ENCODE peak calls at places on chromosome X, in nine cellular contexts. N, C, F, T, E, S, I, O and W are unnamed samples.

GRCh38 chrX:19649227-19650009 is 134.1 kb upstream of the MAP3K15 start:
- DNase-seq in N (no peak), O (no peak), I (no peak), F (no peak), E (no peak), T (no peak), S (peak; percentile 50), C (no peak), W (no peak)

GRCh38 chrX:140918398-140919043 is 83.9 kb upstream of the SPANXB1 start:
- DNase-seq in E (peak; percentile 20), F (no peak), N (no peak), I (no peak), C (peak; percentile 80), O (peak; percentile 3), S (peak; percentile 54), T (no peak), W (peak; percentile 83)

GRCh38 chrX:103879339-103879738 is 47.3 kb upstream of the RAB9B start:
- DNase-seq in C (peak; percentile 17), F (no peak), N (no peak), T (no peak), O (peak; percentile 7), E (no peak), I (no peak), S (peak; percentile 52), W (no peak)

GRCh38 chrX:50068293-50068568 is 132.6 kb downstream of the AKAP4 start:
- DNase-seq in S (no peak), F (no peak), T (no peak), I (no peak), O (no peak), C (no peak), N (no peak), E (no peak), W (no peak)

GRCh38 chrX:18410038-18410437 is 15.4 kb upstream of the CDKL5 start:
- DNase-seq in I (no peak), T (no peak), E (no peak), C (peak; percentile 75), S (peak; percentile 55), N (no peak), O (no peak), F (no peak), W (no peak)

GRCh38 chrX:80306007-80306406 is 114.2 kb upstream of the TENT5D start:
- DNase-seq in N (no peak), O (no peak), C (no peak), S (no peak), E (no peak), I (no peak), F (no peak), T (no peak), W (no peak)

GRCh38 chrX:53073115-53073581 is 9.0 kb upstream of the TSPYL2 start:
- DNase-seq in T (no peak), E (no peak), O (no peak), N (no peak), F (no peak), S (no peak), I (no peak), C (no peak), W (peak; percentile 55)

GRCh38 chrX:40581333-40581910 is 652 bp downstream of the ATP6AP2 start:
- DNase-seq in F (no peak), E (no peak), S (peak; percentile 8), O (peak; percentile 9), C (peak; percentile 57), T (no peak), N (no peak), I (no peak), W (no peak)

GRCh38 chrX:56762220-56762619 is 33.2 kb downstream of the NBDY start:
- DNase-seq in O (no peak), F (no peak), I (no peak), C (no peak), E (no peak), T (no peak), S (no peak), N (no peak), W (no peak)

GRCh38 chrX:51766546-51766945 is 23.3 kb downstream of the GSPT2 start:
- DNase-seq in E (no peak), I (no peak), O (no peak), N (no peak), T (no peak), S (no peak), C (no peak), F (no peak), W (no peak)

GRCh38 chrX:153719701-153720100 is 4.5 kb downstream of the BCAP31 start:
- DNase-seq in C (no peak), O (no peak), S (no peak), F (no peak), N (no peak), T (no peak), I (no peak), E (no peak), W (no peak)

GRCh38 chrX:54386314-54386713 is 28.5 kb upstream of the WNK3 start:
- DNase-seq in N (no peak), O (no peak), I (no peak), S (peak; percentile 25), T (no peak), E (no peak), F (no peak), C (peak; percentile 19), W (no peak)

GRCh38 chrX:120015145-120016067 is 62.1 kb downstream of the RHOXF2B start:
- DNase-seq in E (no peak), C (no peak), T (no peak), S (no peak), N (no peak), O (no peak), F (peak; percentile 67), I (no peak), W (peak; percentile 67)

GRCh38 chrX:104330966-104331365 is 76.2 kb upstream of the ESX1 start:
- DNase-seq in E (no peak), T (no peak), N (no peak), S (peak; percentile 65), C (peak; percentile 54), O (peak; percentile 42), F (no peak), I (no peak), W (no peak)

GRCh38 chrX:153459976-153460375 is 10.4 kb downstream of the HAUS7 start:
- DNase-seq in F (no peak), N (no peak), C (peak; percentile 86), E (no peak), T (no peak), I (no peak), S (peak; percentile 79), O (no peak), W (no peak)

GRCh38 chrX:153635788-153636668 is 11.0 kb upstream of the DUSP9 start:
- DNase-seq in E (no peak), T (no peak), F (peak; percentile 56), N (peak; percentile 28), O (no peak), I (no peak), C (peak; percentile 16), S (no peak), W (peak; percentile 92)

GRCh38 chrX:117713411-117713810 is 403.2 kb downstream of the KLHL13 start:
- DNase-seq in T (no peak), C (no peak), S (no peak), O (no peak), E (no peak), I (no peak), N (no peak), F (no peak), W (no peak)

GRCh38 chrX:121216979-121217378 is 169.6 kb downstream of the GLUD2 start:
- DNase-seq in E (no peak), O (no peak), C (no peak), S (no peak), N (no peak), F (no peak), I (no peak), T (no peak), W (no peak)

DNA sequence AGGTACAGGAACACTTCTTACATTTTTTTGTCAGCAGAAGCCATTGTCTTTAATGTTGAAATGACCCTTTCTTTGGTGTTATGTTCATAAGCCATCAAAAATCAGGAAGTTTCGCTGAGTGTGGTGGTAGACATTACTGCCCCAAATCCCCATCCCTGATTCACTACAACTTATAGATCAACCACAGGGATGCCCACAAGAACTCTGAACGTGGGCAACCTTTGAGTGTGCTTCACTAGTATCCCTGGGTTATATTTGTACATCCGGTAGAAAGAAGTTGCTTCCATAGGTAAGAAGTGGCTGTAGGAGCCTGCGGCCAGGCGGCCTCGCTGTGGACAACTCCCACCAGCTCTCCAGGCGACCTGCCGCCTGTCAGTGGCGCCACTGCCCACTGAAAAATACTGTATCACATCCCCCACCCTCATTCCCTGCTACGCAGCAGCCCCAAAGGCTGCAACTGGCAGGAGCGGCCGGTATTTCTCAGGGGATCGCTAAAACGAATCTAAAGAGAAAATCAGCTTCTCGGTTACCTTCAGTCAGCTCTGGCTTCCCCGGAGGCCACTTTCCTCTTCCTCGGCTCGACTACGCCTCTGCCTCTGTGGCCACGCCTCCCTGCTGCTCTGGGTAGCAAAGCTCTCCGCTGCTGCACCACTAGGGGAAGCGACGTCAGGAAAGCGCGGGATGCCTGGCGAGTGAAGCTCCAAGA is 13.9 kb upstream of the ETDC start:
- DNase-seq in S (peak; percentile 39), I (peak; percentile 26), N (peak; percentile 52), C (peak; percentile 60), E (no peak), F (peak; percentile 65), T (no peak), O (no peak), W (peak; percentile 85)
- TF ChIP-seq CTCF in S (peak; percentile 9), I (peak; percentile 35), N (no peak), C (peak; percentile 53), E (peak; percentile 7), F (peak; percentile 7), T (no peak), O (no peak), W (peak; percentile 57)

GRCh38 chrX:31993635-31994034 is 921.8 kb upstream of the FTHL17 start:
- DNase-seq in T (no peak), O (no peak), E (no peak), S (peak; percentile 0), N (no peak), I (no peak), C (no peak), F (no peak), W (no peak)

GRCh38 chrX:31988975-31989374 is 917.1 kb upstream of the FTHL17 start:
- DNase-seq in N (no peak), T (no peak), C (no peak), S (no peak), F (no peak), I (no peak), O (no peak), E (no peak), W (no peak)
- TF ChIP-seq CTCF in N (no peak), T (no peak), C (no peak), S (no peak), F (no peak), I (no peak), O (no peak), E (no peak), W (peak; percentile 47)

DNA sequence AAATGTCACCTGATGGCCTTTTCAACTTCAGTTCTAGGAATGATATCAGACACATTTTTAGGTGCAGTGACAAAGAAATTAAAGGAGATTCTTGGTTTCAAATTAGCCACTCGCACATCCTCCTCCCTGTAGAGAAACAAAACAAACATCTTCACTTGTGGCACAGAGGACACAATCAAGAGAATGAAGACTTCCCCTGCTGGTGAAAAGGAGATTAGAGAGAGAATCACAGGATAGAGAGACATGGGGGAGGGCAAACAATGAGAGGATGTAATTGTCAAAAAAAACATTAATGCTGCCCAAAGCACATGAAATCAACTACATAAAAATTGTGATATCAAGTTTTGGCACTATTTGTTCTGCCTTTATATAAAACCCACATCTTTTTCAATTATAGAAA is 34.5 kb downstream of the ACE2 start:
- DNase-seq in O (no peak), I (no peak), N (no peak), T (no peak), C (no peak), S (no peak), E (no peak), F (no peak), W (no peak)
- TF ChIP-seq CTCF in O (no peak), I (peak; percentile 17), N (no peak), T (no peak), C (no peak), S (no peak), E (no peak), F (no peak), W (peak; percentile 70)

GRCh38 chrX:109635151-109635550 is 10.2 kb upstream of the KCNE5 start:
- DNase-seq in O (peak; percentile 3), F (no peak), I (no peak), E (no peak), N (no peak), T (no peak), S (peak; percentile 5), C (peak; percentile 49), W (peak; percentile 67)
- TF ChIP-seq CTCF in O (peak; percentile 18), F (peak; percentile 37), I (peak; percentile 71), E (peak; percentile 47), N (peak; percentile 35), T (peak; percentile 15), S (peak; percentile 41), C (peak; percentile 64), W (peak; percentile 83)